ENCODE peak calls at places on chromosomes 5 and 9, in eight cellular contexts. K, S, V, J, W, N, X and L are unnamed samples. For H3K9me3, the result is how much of the 10 kb centered on the place peaks cover.

GRCh38 chr9:90842984-90843383 is 41.4 kb downstream of the SYK start:
- DNase-seq in V (no peak), K (no peak), J (no peak), N (no peak), X (no peak), S (no peak), W (no peak), L (no peak)

GRCh38 chr5:142783601-142784291 is 13.6 kb downstream of the ARHGAP26 start:
- DNase-seq in N (no peak), S (peak), V (peak), K (no peak), X (peak), W (no peak), J (no peak), L (no peak)

GRCh38 chr5:82720213-82720612 is 357.0 kb downstream of the TMEM167A start:
- DNase-seq in W (no peak), V (no peak), X (no peak), J (no peak), K (no peak), N (no peak), S (no peak), L (no peak)

GRCh38 chr5:149397530-149397929 is 18.4 kb upstream of the IL17B start:
- DNase-seq in W (no peak), S (peak), V (peak), N (no peak), K (peak), X (peak), J (no peak), L (no peak)

GRCh38 chr5:87074934-87075541 is 192.6 kb upstream of the RASA1 start:
- DNase-seq in K (no peak), X (no peak), V (no peak), S (no peak), W (no peak), J (no peak), N (no peak), L (no peak)

GRCh38 chr9:127503947-127504886 is 52.9 kb downstream of the LRSAM1 start:
- DNase-seq in V (peak), W (peak), X (peak), S (peak), K (peak), J (peak), N (peak), L (peak)

GRCh38 chr9:6433405-6433804 is 20.4 kb downstream of the UHRF2 start:
- DNase-seq in X (peak), N (no peak), S (no peak), V (no peak), K (no peak), J (no peak), W (no peak), L (no peak)

GRCh38 chr5:11171236-11171635 is 410.2 kb upstream of the DAP start:
- DNase-seq in K (no peak), S (no peak), N (no peak), J (no peak), X (no peak), V (no peak), W (no peak), L (no peak)

GRCh38 chr9:127735530-127736176 is 559 bp upstream of the TOR2A start:
- DNase-seq in K (no peak), J (no peak), S (no peak), W (no peak), X (no peak), N (no peak), V (no peak), L (no peak)

GRCh38 chr5:141608557-141608956 is 10.2 kb downstream of the DIAPH1 start:
- DNase-seq in J (no peak), S (no peak), X (no peak), N (no peak), W (no peak), V (no peak), K (peak), L (no peak)

GRCh38 chr5:28945859-28946258 is 1907.5 kb upstream of the CDH9 start:
- DNase-seq in K (no peak), J (no peak), W (no peak), N (no peak), S (no peak), X (no peak), V (no peak), L (no peak)

GRCh38 chr9:40909821-40910220 is 218.7 kb downstream of the FOXD4L6 start:
- DNase-seq in S (no peak), J (no peak), N (no peak), V (no peak), X (no peak), W (no peak), K (no peak), L (no peak)

GRCh38 chr9:40913096-40913719 is 215.3 kb downstream of the FOXD4L6 start:
- DNase-seq in J (no peak), W (no peak), K (no peak), N (peak), S (no peak), V (no peak), X (no peak), L (no peak)

GRCh38 chr9:40911647-40912046 is 216.8 kb downstream of the FOXD4L6 start:
- DNase-seq in W (no peak), J (no peak), V (no peak), S (no peak), N (peak), K (no peak), X (no peak), L (no peak)

GRCh38 chr9:40907657-40908624 is 220.5 kb downstream of the FOXD4L6 start:
- DNase-seq in S (no peak), J (no peak), W (no peak), N (peak), V (no peak), K (no peak), X (no peak), L (no peak)
- H3K9me3 ChIP-seq in S (half or more), J (under half), W (under half), N (half or more), V (half or more), K (half or more), X (under half), L (under half)

GRCh38 chr9:1303911-1304310 is 253.8 kb downstream of the DMRT2 start:
- DNase-seq in V (no peak), X (no peak), W (no peak), K (no peak), N (no peak), S (no peak), J (no peak), L (no peak)

GRCh38 chr9:1296331-1296730 is 246.2 kb downstream of the DMRT2 start:
- DNase-seq in X (no peak), V (no peak), N (no peak), J (no peak), W (no peak), K (no peak), S (no peak), L (no peak)

GRCh38 chr9:1294641-1295040 is 244.5 kb downstream of the DMRT2 start:
- DNase-seq in W (no peak), X (no peak), K (no peak), S (no peak), J (no peak), V (no peak), N (no peak), L (no peak)

DNA sequence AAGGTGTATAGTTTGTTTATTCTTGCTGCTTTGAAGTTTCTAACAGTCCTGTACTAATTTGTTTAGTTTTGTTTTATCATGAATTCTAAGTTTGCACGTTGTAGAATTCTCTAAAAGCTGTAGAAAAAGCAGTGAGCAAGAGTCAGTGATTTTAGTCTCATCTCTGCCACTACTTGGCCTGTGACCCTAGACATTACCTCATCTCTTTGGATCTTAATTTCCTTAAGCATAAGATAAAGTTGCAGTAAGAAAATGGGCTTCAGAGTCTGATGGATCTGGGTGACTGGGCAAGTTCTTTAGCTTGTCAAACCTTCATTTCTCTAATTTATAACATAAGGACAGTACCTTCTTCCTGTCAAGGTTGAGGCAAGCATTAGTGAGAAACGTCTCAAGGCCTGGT is 247.9 kb downstream of the DMRT2 start:
- DNase-seq in K (no peak), X (no peak), W (no peak), V (no peak), S (no peak), J (no peak), N (no peak), L (no peak)
- H3K9me3 ChIP-seq in K (under half), X (under half), W (under half), V (under half), S (under half), J (under half), N (under half), L (under half)

DNA sequence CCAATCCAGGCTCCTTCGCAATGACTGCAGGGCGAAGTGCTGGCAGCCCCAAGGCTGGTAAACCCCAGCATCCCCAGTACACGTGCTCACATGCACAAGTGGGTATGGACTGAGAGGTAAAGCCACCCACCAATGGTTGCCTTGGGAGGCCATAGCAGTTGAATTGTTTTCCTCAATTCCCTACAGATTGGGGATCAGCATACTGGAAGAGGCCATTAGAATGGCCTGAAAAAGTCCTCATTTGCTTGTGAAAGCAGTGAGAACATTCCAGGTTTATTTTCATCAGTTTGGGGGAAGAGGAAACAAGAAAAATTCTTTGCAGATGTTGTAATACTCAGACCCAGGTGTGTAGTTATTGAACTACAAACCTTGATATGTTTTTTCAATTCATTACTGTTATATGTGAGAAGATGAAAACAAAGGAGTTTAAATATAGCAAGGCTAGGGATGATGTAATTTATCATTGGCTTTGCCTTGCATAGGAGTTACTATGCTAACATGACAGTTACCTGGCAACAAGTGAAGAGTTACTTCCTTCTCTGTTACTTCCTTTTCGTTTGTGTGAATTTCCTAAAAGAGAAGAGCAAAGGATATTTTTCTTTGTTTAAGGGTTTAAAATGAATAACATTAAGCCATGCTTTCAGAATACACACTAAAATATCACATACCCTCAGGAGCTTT is 36.4 kb downstream of the MTMR12 start:
- DNase-seq in N (no peak), V (no peak), K (peak), W (no peak), X (peak), J (peak), S (no peak), L (no peak)
- H3K9me3 ChIP-seq in N (under half), V (under half), K (under half), W (under half), X (under half), J (under half), S (under half), L (under half)

DNA sequence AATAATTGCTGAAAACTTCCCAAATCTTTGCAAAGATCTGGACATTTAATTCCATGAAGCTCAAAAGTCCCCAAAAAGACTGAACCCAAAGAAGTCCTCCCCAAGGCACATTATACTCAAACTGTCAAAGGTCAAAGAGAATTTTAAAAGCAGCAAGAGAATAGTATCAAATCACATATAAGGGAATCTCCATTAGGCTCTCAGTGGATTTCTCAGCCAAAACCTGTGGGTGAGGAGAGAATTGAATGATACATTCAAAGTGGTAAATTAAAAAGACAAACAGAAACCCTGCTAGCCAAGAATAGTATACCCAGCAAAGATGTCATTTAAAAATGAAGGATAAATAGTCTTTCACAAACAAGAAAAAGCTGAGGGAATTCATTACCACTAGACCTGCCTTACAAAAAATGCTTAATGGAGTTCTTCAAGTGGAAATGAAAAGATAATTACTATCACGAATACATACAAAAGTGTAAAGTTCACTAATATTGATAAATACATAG is 134.1 kb downstream of the NDUFS4 start:
- DNase-seq in W (no peak), K (no peak), S (no peak), V (no peak), N (no peak), J (no peak), X (no peak), L (no peak)
- H3K9me3 ChIP-seq in W (under half), K (under half), S (under half), V (under half), N (under half), J (under half), X (under half), L (under half)

DNA sequence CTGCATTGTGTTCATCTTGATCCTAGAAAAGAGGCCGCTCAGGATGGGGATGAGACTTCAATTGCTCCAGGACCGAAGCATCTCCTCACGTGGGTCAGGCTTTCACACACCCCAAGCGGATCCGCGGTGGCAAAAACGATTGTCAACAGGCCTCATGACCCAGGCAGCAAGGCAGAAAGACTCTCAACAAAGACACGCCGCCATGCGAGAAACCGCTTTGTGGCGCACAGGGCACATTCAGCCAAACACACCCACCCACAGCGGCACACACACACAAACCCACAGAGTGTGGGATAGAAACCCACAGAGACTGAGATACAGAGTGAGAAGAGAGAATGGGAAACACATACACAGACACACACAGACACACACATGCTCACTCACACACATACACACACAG is 483.4 kb downstream of the SPATA31A7 start:
- DNase-seq in J (no peak), V (peak), N (peak), S (no peak), W (no peak), K (no peak), X (no peak), L (no peak)
- H3K9me3 ChIP-seq in J (under half), V (under half), N (under half), S (under half), W (under half), K (under half), X (under half), L (under half)